ENCODE peak calls at places on chromosomes 2 and 18, in seven cellular contexts. U, F, S, O, D, E and R are unnamed samples.

GRCh38 chr2:23757686-23758433 is 169.1 kb downstream of the ATAD2B start:
- DNase-seq in U (peak; percentile 61), F (no peak), S (peak; percentile 83), O (no peak), D (no peak), E (no peak), R (peak; percentile 69)

GRCh38 chr2:24040511-24040910 is 6.7 kb downstream of the WDCP start:
- DNase-seq in U (no peak), F (no peak), S (no peak), O (no peak), D (no peak), E (no peak), R (no peak)

GRCh38 chr2:230873670-230874401 is 9.1 kb downstream of the ITM2C start:
- DNase-seq in U (no peak), F (no peak), S (no peak), O (peak; percentile 78), D (no peak), E (peak; percentile 62), R (no peak)

GRCh38 chr2:75403991-75404428 is 156.7 kb downstream of the EVA1A start:
- DNase-seq in U (peak; percentile 4), F (peak; percentile 40), S (peak; percentile 67), O (peak; percentile 9), D (no peak), E (peak; percentile 59), R (peak; percentile 59)

GRCh38 chr18:10168477-10168876 is 254.7 kb downstream of the VAPA start:
- DNase-seq in U (no peak), F (no peak), S (no peak), O (no peak), D (no peak), E (no peak), R (no peak)

GRCh38 chr18:32802606-32803451 is 30.0 kb upstream of the KLHL14 start:
- DNase-seq in U (no peak), F (no peak), S (no peak), O (no peak), D (no peak), E (peak; percentile 73), R (no peak)

GRCh38 chr18:65623686-65624085 is 127.1 kb upstream of the CDH7 start:
- DNase-seq in U (no peak), F (no peak), S (no peak), O (no peak), D (no peak), E (no peak), R (no peak)

GRCh38 chr2:144812288-144812687 is 292.4 kb upstream of the ZEB2 start:
- DNase-seq in U (no peak), F (no peak), S (no peak), O (no peak), D (no peak), E (no peak), R (no peak)

GRCh38 chr2:32772623-32773221 is 144.9 kb downstream of the TTC27 start:
- DNase-seq in U (peak; percentile 17), F (peak; percentile 77), S (peak; percentile 75), O (peak; percentile 42), D (no peak), E (peak; percentile 71), R (peak; percentile 65)

GRCh38 chr2:215604631-215605030 is 168.8 kb upstream of the FN1 start:
- DNase-seq in U (no peak), F (no peak), S (no peak), O (no peak), D (no peak), E (no peak), R (no peak)

GRCh38 chr2:192354512-192355244 is 159.9 kb upstream of the TMEFF2 start:
- DNase-seq in U (no peak), F (no peak), S (no peak), O (no peak), D (no peak), E (no peak), R (no peak)

GRCh38 chr2:109513749-109514588 is 99.8 kb downstream of the SEPTIN10 start:
- DNase-seq in U (peak; percentile 71), F (peak; percentile 19), S (peak; percentile 91), O (peak; percentile 79), D (peak; percentile 43), E (no peak), R (peak; percentile 97)

GRCh38 chr18:58176915-58177717 is 133.1 kb downstream of the NEDD4L start:
- DNase-seq in U (peak; percentile 83), F (no peak), S (peak; percentile 86), O (no peak), D (no peak), E (no peak), R (peak; percentile 92)

GRCh38 chr18:77004555-77005380 is 127.8 kb downstream of the MBP start:
- DNase-seq in U (no peak), F (no peak), S (no peak), O (no peak), D (peak; percentile 18), E (no peak), R (no peak)

GRCh38 chr18:10939822-10940221 is 209.5 kb downstream of the PIEZO2 start:
- DNase-seq in U (no peak), F (no peak), S (no peak), O (no peak), D (no peak), E (no peak), R (no peak)

GRCh38 chr2:183678908-183679307 is 554.7 kb downstream of the NUP35 start:
- DNase-seq in U (no peak), F (no peak), S (no peak), O (no peak), D (no peak), E (no peak), R (no peak)

GRCh38 chr18:35713545-35713944 is 132.0 kb downstream of the GALNT1 start:
- DNase-seq in U (no peak), F (no peak), S (peak; percentile 34), O (no peak), D (no peak), E (no peak), R (peak; percentile 87)

GRCh38 chr2:107334311-107334710 is 448.3 kb upstream of the ST6GAL2 start:
- DNase-seq in U (no peak), F (no peak), S (no peak), O (no peak), D (no peak), E (no peak), R (peak; percentile 29)

GRCh38 chr2:208466133-208466919 is 59.7 kb downstream of the PTH2R start:
- DNase-seq in U (no peak), F (no peak), S (peak; percentile 1), O (peak; percentile 30), D (no peak), E (peak; percentile 51), R (peak; percentile 1)